ENCODE peak calls at places on chromosomes 5 and 9, in five cellular contexts. E is stimulated activated CD4-positive, alpha-beta T cell treated with anti-CD3 and anti-CD28 coated beads, Interleukin-15, amount 100 ng/mL, for 1 hour; J is adrenal gland; K is activated CD4-positive, alpha-beta T cell treated with anti-CD3 and anti-CD28 coated beads for 48 hours; M is erythroblast. B is an unnamed sample.

GRCh38 chr9:89745601-89746376 is 141.0 kb downstream of the GADD45G start:
- DNase-seq in K (no peak), J (no peak), M (no peak), E (no peak), B (no peak)

GRCh38 chr9:68446836-68447235 is 90.4 kb downstream of the PGM5 start:
- DNase-seq in E (no peak), M (no peak), K (no peak), J (peak), B (no peak)

GRCh38 chr5:81450940-81451339 is 57.0 kb upstream of the ACOT12 start:
- DNase-seq in M (no peak), K (no peak), J (no peak), E (no peak), B (peak)

GRCh38 chr5:124527220-124527991 is 219.0 kb downstream of the ZNF608 start:
- DNase-seq in K (no peak), J (no peak), M (no peak), E (no peak), B (no peak)

GRCh38 chr9:127833555-127833954 is 20.9 kb downstream of the ENG start:
- DNase-seq in J (peak), M (no peak), K (no peak), E (no peak), B (no peak)

GRCh38 chr9:91814681-91815212 is 135.3 kb downstream of the ROR2 start:
- DNase-seq in K (no peak), M (no peak), E (no peak), J (peak), B (no peak)

GRCh38 chr5:127876384-127876783 is 173.2 kb downstream of the CCDC192 start:
- DNase-seq in K (no peak), J (peak), E (no peak), M (no peak), B (no peak)

GRCh38 chr9:79562749-79563386 is 8.9 kb upstream of the TLE4 start:
- DNase-seq in K (no peak), E (no peak), M (no peak), J (no peak), B (peak)

GRCh38 chr9:7374966-7375650 is 424.5 kb downstream of the DMAC1 start:
- DNase-seq in J (no peak), M (no peak), E (no peak), K (no peak), B (no peak)

GRCh38 chr9:90855208-90856000 is 53.8 kb downstream of the SYK start:
- DNase-seq in E (no peak), J (no peak), M (no peak), K (no peak), B (no peak)

GRCh38 chr9:18543406-18543965 is 69.5 kb downstream of the ADAMTSL1 start:
- DNase-seq in J (peak), K (no peak), M (no peak), E (no peak), B (peak)

GRCh38 chr9:21770877-21771560 is 31.4 kb upstream of the MTAP start:
- DNase-seq in J (no peak), E (no peak), K (no peak), M (no peak), B (peak)

GRCh38 chr5:42268630-42269029 is 154.6 kb upstream of the GHR start:
- DNase-seq in K (no peak), M (no peak), E (no peak), J (no peak), B (peak)

GRCh38 chr5:62937661-62938558 is 359.3 kb downstream of the LRRC70 start:
- DNase-seq in J (no peak), K (no peak), M (no peak), E (no peak), B (no peak)

GRCh38 chr5:51278458-51279049 is 104.7 kb upstream of the ISL1 start:
- DNase-seq in J (no peak), E (no peak), M (no peak), K (no peak), B (peak)

GRCh38 chr5:37738057-37738691 is 101.7 kb downstream of the GDNF start:
- DNase-seq in K (peak), M (peak), E (no peak), J (peak), B (peak)

GRCh38 chr9:30476826-30477225 is 1907.6 kb upstream of the ACO1 start:
- DNase-seq in K (no peak), M (no peak), J (no peak), E (no peak), B (no peak)

GRCh38 chr9:136379003-136379287 is 5.5 kb upstream of the CARD9 start:
- DNase-seq in M (no peak), K (no peak), E (no peak), J (no peak), B (no peak)

GRCh38 chr9:83981126-83981871 is 694 bp downstream of the RMI1 start:
- DNase-seq in E (no peak), K (peak), M (peak), J (peak), B (peak)

GRCh38 chr5:147892696-147893296 is 13.5 kb downstream of the C5orf46 start:
- DNase-seq in E (no peak), M (no peak), J (no peak), K (no peak), B (no peak)

GRCh38 chr9:105842023-105842644 is 147.8 kb downstream of the TMEM38B start:
- DNase-seq in M (peak), K (peak), E (no peak), J (no peak), B (peak)

GRCh38 chr5:154418344-154418820 is 27.4 kb upstream of the SAP30L start:
- DNase-seq in K (no peak), M (no peak), E (no peak), J (peak), B (no peak)

GRCh38 chr9:3875371-3876132 is 349.8 kb upstream of the RFX3 start:
- DNase-seq in K (no peak), J (no peak), M (no peak), E (no peak), B (peak)

GRCh38 chr9:5698810-5699556 is 70.1 kb downstream of the RIC1 start:
- DNase-seq in K (no peak), E (no peak), M (no peak), J (no peak), B (peak)

GRCh38 chr9:109411818-109412352 is 86.2 kb downstream of the PTPN3 start:
- DNase-seq in K (peak), M (peak), J (peak), E (no peak), B (no peak)

GRCh38 chr5:143233020-143233419 is 170.5 kb downstream of the NR3C1 start:
- DNase-seq in K (no peak), E (no peak), J (no peak), M (no peak), B (peak)

GRCh38 chr5:33423018-33423630 is 17.6 kb upstream of the TARS1 start:
- DNase-seq in E (no peak), M (peak), K (no peak), J (no peak), B (no peak)

GRCh38 chr5:135826221-135826525 is 8.3 kb upstream of the SLC25A48 start:
- DNase-seq in E (no peak), J (no peak), K (no peak), M (no peak), B (no peak)

GRCh38 chr5:148875205-148875875 is 48.9 kb downstream of the ADRB2 start:
- DNase-seq in J (no peak), M (peak), K (no peak), E (no peak), B (peak)

GRCh38 chr5:102903074-102903871 is 148.2 kb downstream of the PAM start:
- DNase-seq in J (no peak), K (no peak), E (no peak), M (no peak), B (no peak)

GRCh38 chr9:20012232-20012631 is 223.4 kb upstream of the SLC24A2 start:
- DNase-seq in K (peak), M (no peak), J (no peak), E (no peak), B (no peak)

GRCh38 chr5:983238-983524 is 25.4 kb upstream of the NKD2 start:
- DNase-seq in J (no peak), K (no peak), M (no peak), E (no peak), B (no peak)

B was measured in NCI-H226.